ENCODE peak calls at places on chromosomes 4 and X, in four cellular contexts. One of them, this sample, is unnamed. For H3K4me1, the result is how much of the 10 kb centered on the place peaks cover.

GRCh38 chr4:99629962-99630554 is 27.6 kb downstream of the C4orf54 start:
- ATAC-seq in K562: no peak
- ATAC-seq in GM12878: no peak
- ATAC-seq in HCT116: no peak
- ATAC-seq in this sample: no peak

GRCh38 chr4:113962719-113963274 is 16.6 kb downstream of the ARSJ start:
- ATAC-seq in K562: no peak
- ATAC-seq in GM12878: no peak
- ATAC-seq in HCT116: no peak
- ATAC-seq in this sample: no peak

GRCh38 chr4:60814549-60814948 is 385.6 kb upstream of the ADGRL3 start:
- ATAC-seq in K562: no peak
- ATAC-seq in GM12878: no peak
- ATAC-seq in HCT116: no peak
- ATAC-seq in this sample: no peak

GRCh38 chr4:147546341-147546740 is 65.4 kb downstream of the EDNRA start:
- ATAC-seq in K562: no peak
- ATAC-seq in GM12878: no peak
- ATAC-seq in HCT116: no peak
- ATAC-seq in this sample: no peak

GRCh38 chrX:68574240-68574639 is 73.2 kb upstream of the STARD8 start:
- ATAC-seq in K562: no peak
- ATAC-seq in GM12878: no peak
- ATAC-seq in HCT116: no peak
- ATAC-seq in this sample: no peak

GRCh38 chr4:6198278-6198677 is 2.1 kb downstream of the JAKMIP1 start:
- ATAC-seq in K562: no peak
- ATAC-seq in GM12878: peak
- ATAC-seq in HCT116: no peak
- ATAC-seq in this sample: no peak

GRCh38 chr4:104487105-104487504 is 7.6 kb downstream of the CXXC4 start:
- ATAC-seq in K562: no peak
- ATAC-seq in GM12878: peak
- ATAC-seq in HCT116: no peak
- ATAC-seq in this sample: no peak

GRCh38 chrX:136658151-136658550 is 10.2 kb downstream of the CD40LG start:
- ATAC-seq in K562: no peak
- ATAC-seq in GM12878: peak
- ATAC-seq in HCT116: no peak
- ATAC-seq in this sample: no peak

GRCh38 chr4:107870236-107870635 is 45.5 kb downstream of the SGMS2 start:
- ATAC-seq in K562: no peak
- ATAC-seq in GM12878: no peak
- ATAC-seq in HCT116: no peak
- ATAC-seq in this sample: no peak

GRCh38 chr4:183252959-183253358 is 67.1 kb downstream of the CLDN22 start:
- ATAC-seq in K562: no peak
- ATAC-seq in GM12878: no peak
- ATAC-seq in HCT116: no peak
- ATAC-seq in this sample: no peak

GRCh38 chr4:123802082-123802658 is 405.6 kb downstream of the SPRY1 start:
- ATAC-seq in K562: no peak
- ATAC-seq in GM12878: no peak
- ATAC-seq in HCT116: no peak
- ATAC-seq in this sample: no peak

GRCh38 chr4:168741281-168742173 is 244.7 kb downstream of the PALLD start:
- ATAC-seq in K562: no peak
- ATAC-seq in GM12878: peak
- ATAC-seq in HCT116: no peak
- ATAC-seq in this sample: no peak

GRCh38 chr4:42627887-42628646 is 28.8 kb downstream of the ATP8A1 start:
- ATAC-seq in K562: no peak
- ATAC-seq in GM12878: peak
- ATAC-seq in HCT116: no peak
- ATAC-seq in this sample: peak

GRCh38 chrX:52277666-52278065 is 91.2 kb upstream of the XAGE2 start:
- ATAC-seq in K562: no peak
- ATAC-seq in GM12878: no peak
- ATAC-seq in HCT116: no peak
- ATAC-seq in this sample: no peak

GRCh38 chr4:1058997-1059665 is 47.7 kb downstream of the FGFRL1 start:
- ATAC-seq in K562: no peak
- ATAC-seq in GM12878: no peak
- ATAC-seq in HCT116: no peak
- ATAC-seq in this sample: no peak

GRCh38 chr4:182897601-182898478 is 19.3 kb downstream of the DCTD start:
- ATAC-seq in K562: no peak
- ATAC-seq in GM12878: no peak
- ATAC-seq in HCT116: no peak
- ATAC-seq in this sample: no peak

DNA sequence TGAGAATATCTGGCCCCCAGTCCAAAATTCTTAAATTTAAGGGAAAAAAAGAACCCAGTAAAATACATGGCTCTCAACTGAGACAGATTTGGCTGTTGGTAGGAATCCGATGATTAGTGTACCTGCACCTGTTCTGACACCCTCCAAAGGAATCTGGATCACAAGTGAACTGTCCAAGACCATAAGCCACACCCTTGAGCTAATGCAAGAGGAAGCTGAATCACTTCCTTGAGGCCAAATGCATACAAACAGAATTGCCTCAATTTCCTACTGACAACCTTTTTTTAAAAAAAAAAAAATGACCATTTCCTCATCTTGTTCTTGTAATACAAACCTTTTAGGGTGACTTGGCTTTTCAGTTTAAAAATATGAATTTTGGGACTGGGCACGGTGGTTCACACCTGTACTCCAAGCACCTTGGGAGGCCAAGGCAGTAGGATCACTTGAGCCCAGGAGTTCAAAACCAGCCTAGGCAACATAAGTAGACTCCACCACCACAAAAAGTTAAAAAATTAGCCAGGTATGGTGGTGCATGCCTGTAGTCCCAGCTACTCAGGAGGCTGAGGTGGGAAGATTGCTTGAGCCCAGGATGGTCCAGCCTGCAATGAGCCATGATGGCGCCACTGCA is 10.7 kb upstream of the FBXL5 start:
- ATAC-seq in K562: no peak
- ATAC-seq in GM12878: no peak
- ATAC-seq in HCT116: peak
- ATAC-seq in this sample: peak
- H3K4me1 ChIP-seq in K562: under half
- H3K4me1 ChIP-seq in GM12878: under half
- H3K4me1 ChIP-seq in HCT116: under half
- H3K4me1 ChIP-seq in this sample: under half

GRCh38 chrX:150362599-150363481 is at the start of gene MAMLD1:
- ATAC-seq in K562: peak
- ATAC-seq in GM12878: peak
- ATAC-seq in HCT116: peak
- ATAC-seq in this sample: peak
- TF ChIP-seq POLR2AphosphoS5 in K562: no peak
- TF ChIP-seq POLR2AphosphoS5 in GM12878: no peak
- TF ChIP-seq POLR2AphosphoS5 in HCT116: peak
- TF ChIP-seq POLR2AphosphoS5 in this sample: peak

GRCh38 chrX:23784487-23785301 is 1.7 kb downstream of the SAT1 start:
- ATAC-seq in K562: peak
- ATAC-seq in GM12878: peak
- ATAC-seq in HCT116: no peak
- ATAC-seq in this sample: peak

GRCh38 chrX:23785564-23785963 is 2.6 kb downstream of the SAT1 start:
- ATAC-seq in K562: no peak
- ATAC-seq in GM12878: no peak
- ATAC-seq in HCT116: no peak
- ATAC-seq in this sample: no peak

GRCh38 chrX:23782455-23782854 is 518 bp upstream of the SAT1 start:
- ATAC-seq in K562: no peak
- ATAC-seq in GM12878: no peak
- ATAC-seq in HCT116: no peak
- ATAC-seq in this sample: no peak

GRCh38 chrX:23782863-23783568 is at the start of gene SAT1:
- ATAC-seq in K562: peak
- ATAC-seq in GM12878: peak
- ATAC-seq in HCT116: peak
- ATAC-seq in this sample: peak

DNA sequence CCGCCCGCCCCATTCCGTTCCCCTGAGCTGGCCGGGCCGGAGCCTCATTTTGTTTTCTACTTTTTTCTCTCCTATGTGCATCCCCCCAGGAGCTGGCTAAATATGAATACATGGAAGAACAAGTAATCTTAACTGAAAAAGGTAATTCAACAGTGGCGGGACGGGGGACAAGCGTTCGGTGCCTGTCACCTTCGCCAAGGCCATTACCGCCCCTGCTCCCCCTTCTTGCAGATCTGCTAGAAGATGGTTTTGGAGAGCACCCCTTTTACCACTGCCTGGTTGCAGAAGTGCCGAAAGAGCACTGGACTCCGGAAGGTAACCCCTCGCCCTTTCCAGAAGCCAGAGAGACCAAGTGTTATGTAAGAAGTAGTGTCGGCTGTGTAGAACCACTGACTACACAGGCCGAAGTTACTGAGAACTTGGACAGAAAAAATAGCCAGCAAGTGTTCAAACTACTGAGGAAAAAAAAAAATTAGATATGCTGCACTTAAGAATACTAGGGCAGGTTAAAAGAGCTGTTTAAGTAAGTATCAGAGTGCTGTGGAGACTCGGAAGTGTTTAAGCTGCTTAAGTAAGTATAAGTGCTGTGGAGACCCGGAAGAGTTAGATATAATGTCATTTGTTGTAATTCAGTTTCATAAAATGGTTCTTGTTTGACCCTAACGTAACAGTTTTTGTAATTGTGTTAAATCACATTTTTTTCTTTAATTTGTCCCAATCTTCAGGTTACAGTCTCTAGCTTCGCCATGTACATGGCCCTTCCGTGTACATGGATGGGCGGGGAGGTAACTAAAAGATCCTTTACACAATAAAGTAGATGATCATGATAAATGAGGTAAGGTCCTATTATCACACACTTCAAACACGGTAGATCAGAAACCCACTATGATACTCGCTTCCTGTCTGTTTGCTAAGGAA is 855 bp downstream of the SAT1 start:
- ATAC-seq in K562: peak
- ATAC-seq in GM12878: peak
- ATAC-seq in HCT116: no peak
- ATAC-seq in this sample: no peak
- TF ChIP-seq POLR2A in K562: no peak
- TF ChIP-seq POLR2A in GM12878: no peak
- TF ChIP-seq POLR2A in HCT116: no peak
- TF ChIP-seq POLR2A in this sample: no peak

GRCh38 chr4:158161561-158162354 is 11.1 kb downstream of the GASK1B start:
- ATAC-seq in K562: no peak
- ATAC-seq in GM12878: no peak
- ATAC-seq in HCT116: peak
- ATAC-seq in this sample: peak

GRCh38 chr4:158163941-158164665 is 8.7 kb downstream of the GASK1B start:
- ATAC-seq in K562: no peak
- ATAC-seq in GM12878: no peak
- ATAC-seq in HCT116: no peak
- ATAC-seq in this sample: no peak

GRCh38 chr4:158166701-158167100 is 6.1 kb downstream of the GASK1B start:
- ATAC-seq in K562: no peak
- ATAC-seq in GM12878: no peak
- ATAC-seq in HCT116: no peak
- ATAC-seq in this sample: no peak

GRCh38 chr4:158162637-158163036 is 10.2 kb downstream of the GASK1B start:
- ATAC-seq in K562: no peak
- ATAC-seq in GM12878: no peak
- ATAC-seq in HCT116: no peak
- ATAC-seq in this sample: no peak

DNA sequence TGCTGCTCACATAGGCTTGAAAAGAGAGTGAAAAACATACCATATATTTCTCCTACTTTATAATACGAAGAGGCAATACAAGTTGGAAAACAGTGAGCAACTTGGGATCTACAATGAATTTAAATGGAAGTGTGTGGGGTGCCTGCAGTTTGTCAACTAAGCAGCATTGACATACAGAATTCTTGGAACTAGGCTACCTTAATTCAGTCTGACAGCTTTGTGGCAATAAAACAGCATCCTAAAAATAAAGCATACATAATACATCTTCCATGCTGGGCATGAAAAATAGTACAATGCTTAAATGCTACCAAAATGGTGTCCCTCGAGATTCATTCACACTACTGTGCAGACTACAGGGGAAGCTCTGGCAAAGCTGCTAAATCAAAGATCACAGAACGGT is 8.0 kb downstream of the GASK1B start:
- ATAC-seq in K562: no peak
- ATAC-seq in GM12878: no peak
- ATAC-seq in HCT116: no peak
- ATAC-seq in this sample: no peak
- H3K4me1 ChIP-seq in K562: under half
- H3K4me1 ChIP-seq in GM12878: under half
- H3K4me1 ChIP-seq in HCT116: under half
- H3K4me1 ChIP-seq in this sample: under half

GRCh38 chrX:119684916-119685224 is 8.1 kb downstream of the SEPTIN6 start:
- ATAC-seq in K562: no peak
- ATAC-seq in GM12878: no peak
- ATAC-seq in HCT116: no peak
- ATAC-seq in this sample: no peak

GRCh38 chrX:119686087-119686639 is 6.8 kb downstream of the SEPTIN6 start:
- ATAC-seq in K562: peak
- ATAC-seq in GM12878: peak
- ATAC-seq in HCT116: no peak
- ATAC-seq in this sample: peak

GRCh38 chrX:119687661-119688413 is 5.1 kb downstream of the SEPTIN6 start:
- ATAC-seq in K562: no peak
- ATAC-seq in GM12878: no peak
- ATAC-seq in HCT116: no peak
- ATAC-seq in this sample: no peak

GRCh38 chrX:119682019-119682989 is 10.7 kb downstream of the SEPTIN6 start:
- ATAC-seq in K562: no peak
- ATAC-seq in GM12878: peak
- ATAC-seq in HCT116: no peak
- ATAC-seq in this sample: no peak

DNA sequence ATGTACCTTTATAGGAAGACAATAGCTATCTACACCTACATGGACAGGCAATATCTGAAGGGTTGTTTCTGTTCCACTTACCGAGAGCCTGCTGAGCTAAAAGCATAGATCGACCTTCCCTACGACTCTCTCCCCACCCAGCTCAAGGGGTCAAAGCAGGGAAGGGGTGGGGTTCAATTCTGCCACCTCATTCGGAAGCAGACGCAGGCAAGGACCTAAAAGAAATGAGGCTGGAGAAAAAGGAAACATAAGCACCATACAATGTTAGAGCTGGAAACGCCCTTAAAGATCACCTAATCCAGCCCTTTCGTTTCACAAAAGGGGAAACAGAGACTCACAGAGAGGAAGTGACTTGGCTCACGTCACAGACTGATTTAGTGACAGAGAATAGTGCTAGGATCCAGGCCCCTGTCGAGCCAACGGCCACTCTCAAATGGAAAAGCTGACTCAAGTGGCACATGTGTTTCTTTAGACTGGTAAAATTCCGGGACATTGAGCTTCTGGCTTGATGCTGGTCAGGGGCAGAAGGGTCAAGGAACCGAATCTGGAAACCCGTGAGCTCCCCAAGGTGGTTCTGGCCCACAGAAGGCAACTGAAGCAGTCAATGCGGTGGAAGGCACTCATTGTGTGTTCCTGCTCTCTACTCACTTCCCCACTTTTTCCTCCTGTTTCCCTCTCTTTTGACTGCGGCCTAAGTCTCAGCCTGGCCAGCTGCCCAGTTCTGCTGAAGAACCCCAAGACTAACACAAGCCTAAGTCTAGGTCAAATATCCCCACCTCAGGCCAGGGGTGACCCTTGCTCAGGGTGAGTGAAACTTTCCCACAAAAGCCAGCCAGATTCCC is 7.5 kb downstream of the SEPTIN6 start:
- ATAC-seq in K562: peak
- ATAC-seq in GM12878: peak
- ATAC-seq in HCT116: no peak
- ATAC-seq in this sample: peak
- TF ChIP-seq POLR2AphosphoS5 in K562: no peak
- TF ChIP-seq POLR2AphosphoS5 in GM12878: peak
- TF ChIP-seq POLR2AphosphoS5 in HCT116: no peak
- TF ChIP-seq POLR2AphosphoS5 in this sample: peak

This sample was measured in gastroesophageal sphincter.